ENCODE peak calls at places on chromosome 6, in six cellular contexts. S is EH, M is T-cell, K is NCI-H460, I is ecto neural progenitor cell, Q is IMR-90. R is an unnamed sample.

GRCh38 chr6:104402572-104402971 is 457.1 kb downstream of the HACE1 start:
- DNase-seq in S (peak; percentile 67), M (no peak), K (peak; percentile 80), I (no peak), Q (no peak), R (no peak)

GRCh38 chr6:100620085-100620484 is 155.4 kb upstream of the SIM1 start:
- DNase-seq in S (peak; percentile 95), M (no peak), K (no peak), I (no peak), Q (peak; percentile 94), R (no peak)

GRCh38 chr6:43570876-43571441 is 4.9 kb downstream of the XPO5 start:
- DNase-seq in S (no peak), M (no peak), K (peak; percentile 15), I (no peak), Q (peak; percentile 47), R (no peak)

GRCh38 chr6:156658596-156659316 is 118.4 kb upstream of the ARID1B start:
- DNase-seq in S (peak; percentile 23), M (no peak), K (no peak), I (no peak), Q (no peak), R (no peak)

GRCh38 chr6:149170564-149171452 is 146.7 kb upstream of the TAB2 start:
- DNase-seq in S (peak; percentile 18), M (no peak), K (no peak), I (no peak), Q (no peak), R (no peak)

GRCh38 chr6:45741437-45742166 is 274.1 kb downstream of the CLIC5 start:
- DNase-seq in S (peak; percentile 46), M (no peak), K (no peak), I (no peak), Q (peak; percentile 44), R (peak; percentile 29)

GRCh38 chr6:43971776-43972126 is 155.5 kb downstream of the MRPL14 start:
- DNase-seq in S (peak; percentile 37), M (no peak), K (no peak), I (no peak), Q (no peak), R (no peak)

GRCh38 chr6:85285146-85285545 is 164.7 kb upstream of the NT5E start:
- DNase-seq in S (no peak), M (no peak), K (no peak), I (no peak), Q (no peak), R (no peak)

GRCh38 chr6:25942561-25943147 is 12.2 kb upstream of the SLC17A2 start:
- DNase-seq in S (peak; percentile 49), M (no peak), K (peak; percentile 45), I (no peak), Q (peak; percentile 55), R (no peak)

GRCh38 chr6:11938285-11938890 is 73.7 kb upstream of the HIVEP1 start:
- DNase-seq in S (peak; percentile 37), M (no peak), K (no peak), I (no peak), Q (no peak), R (no peak)

GRCh38 chr6:90893385-90893784 is 306.5 kb upstream of the MAP3K7 start:
- DNase-seq in S (no peak), M (no peak), K (no peak), I (no peak), Q (no peak), R (no peak)

GRCh38 chr6:4943716-4944115 is 60.1 kb downstream of the RPP40 start:
- DNase-seq in S (no peak), M (no peak), K (no peak), I (no peak), Q (peak; percentile 18), R (no peak)

GRCh38 chr6:16511048-16511660 is 250.1 kb downstream of the ATXN1 start:
- DNase-seq in S (peak; percentile 61), M (no peak), K (peak; percentile 21), I (no peak), Q (peak; percentile 48), R (no peak)

GRCh38 chr6:163415620-163416379 is 1.3 kb downstream of the QKI start:
- DNase-seq in S (peak; percentile 70), M (no peak), K (peak; percentile 33), I (no peak), Q (peak; percentile 52), R (no peak)

GRCh38 chr6:154981071-154981373 is 14.1 kb upstream of the TIAM2 start:
- DNase-seq in S (no peak), M (no peak), K (no peak), I (no peak), Q (no peak), R (no peak)

GRCh38 chr6:88650029-88650619 is 313.3 kb downstream of the RNGTT start:
- DNase-seq in S (peak; percentile 84), M (no peak), K (no peak), I (no peak), Q (peak; percentile 91), R (peak; percentile 29)